ENCODE peak calls at places on chromosomes 1 and 21, in four cellular contexts. R is GM12878, E is K562, C is HL-60. Z is an unnamed sample.

GRCh38 chr1:224623743-224624333 is 7.7 kb downstream of the CNIH3 start:
- DNase-seq in R (peak; percentile 20), E (no peak), C (no peak), Z (peak; percentile 41)

GRCh38 chr1:162301696-162302095 is 75.0 kb downstream of the SPATA46 start:
- DNase-seq in R (no peak), E (no peak), C (no peak), Z (no peak)

GRCh38 chr1:165443539-165444289 is 1.2 kb downstream of the RXRG start:
- DNase-seq in R (no peak), E (no peak), C (no peak), Z (no peak)

GRCh38 chr1:209411491-209411929 is 172.0 kb upstream of the CAMK1G start:
- DNase-seq in R (no peak), E (no peak), C (no peak), Z (no peak)

GRCh38 chr21:46379105-46379504 is 55.1 kb downstream of the PCNT start:
- DNase-seq in R (no peak), E (no peak), C (no peak), Z (no peak)

GRCh38 chr1:58699011-58699762 is 675 bp downstream of the MYSM1 start:
- DNase-seq in R (no peak), E (no peak), C (no peak), Z (no peak)

GRCh38 chr1:248834343-248834940 is 3.6 kb upstream of the ZNF672 start:
- DNase-seq in R (no peak), E (peak; percentile 68), C (peak; percentile 60), Z (no peak)

GRCh38 chr1:214281902-214282695 is 1.1 kb downstream of the SMYD2 start:
- DNase-seq in R (no peak), E (peak; percentile 72), C (peak; percentile 34), Z (no peak)

GRCh38 chr1:19424651-19425570 is 60.4 kb downstream of the CAPZB start:
- DNase-seq in R (no peak), E (no peak), C (no peak), Z (no peak)

GRCh38 chr1:226716577-226716976 is 22.5 kb downstream of the ITPKB start:
- DNase-seq in R (no peak), E (no peak), C (no peak), Z (no peak)

GRCh38 chr1:9844106-9844505 is 20.3 kb upstream of the CLSTN1 start:
- DNase-seq in R (no peak), E (no peak), C (no peak), Z (no peak)

GRCh38 chr1:230868736-230869385 is 540 bp upstream of the C1orf198 start:
- DNase-seq in R (no peak), E (peak; percentile 53), C (no peak), Z (peak; percentile 24)

GRCh38 chr1:93581917-93582850 is 99.5 kb downstream of the BCAR3 start:
- DNase-seq in R (no peak), E (no peak), C (no peak), Z (no peak)

GRCh38 chr21:32122082-32122481 is 156.8 kb downstream of the MIS18A start:
- DNase-seq in R (no peak), E (no peak), C (no peak), Z (no peak)

GRCh38 chr1:55626326-55626725 is 411.2 kb upstream of the USP24 start:
- DNase-seq in R (no peak), E (no peak), C (no peak), Z (no peak)

GRCh38 chr1:40710581-40711315 is 19.2 kb downstream of the NFYC start:
- DNase-seq in R (no peak), E (peak; percentile 48), C (no peak), Z (no peak)

GRCh38 chr21:26041441-26042180 is 129.0 kb downstream of the APP start:
- DNase-seq in R (no peak), E (no peak), C (no peak), Z (no peak)

GRCh38 chr1:192159034-192159433 is 772 bp downstream of the RGS18 start:
- DNase-seq in R (no peak), E (no peak), C (no peak), Z (no peak)

GRCh38 chr1:8402109-8402704 is 84.3 kb downstream of the SLC45A1 start:
- DNase-seq in R (no peak), E (no peak), C (no peak), Z (no peak)

GRCh38 chr1:23484253-23485001 is 448 bp upstream of the ASAP3 start:
- DNase-seq in R (peak; percentile 30), E (peak; percentile 98), C (peak; percentile 47), Z (peak; percentile 85)

GRCh38 chr1:1137256-1138045 is 21.6 kb upstream of the C1orf159 start:
- DNase-seq in R (no peak), E (no peak), C (no peak), Z (peak; percentile 90)

GRCh38 chr1:21885236-21886037 is 51.7 kb downstream of the HSPG2 start:
- DNase-seq in R (no peak), E (no peak), C (no peak), Z (no peak)

GRCh38 chr1:43512681-43513080 is 18.0 kb upstream of the PTPRF start:
- DNase-seq in R (no peak), E (no peak), C (no peak), Z (no peak)

GRCh38 chr1:185789846-185790735 is 55.9 kb downstream of the HMCN1 start:
- DNase-seq in R (no peak), E (no peak), C (no peak), Z (no peak)

GRCh38 chr1:185786524-185786923 is 52.3 kb downstream of the HMCN1 start:
- DNase-seq in R (no peak), E (no peak), C (no peak), Z (no peak)

GRCh38 chr1:185785586-185785985 is 51.4 kb downstream of the HMCN1 start:
- DNase-seq in R (no peak), E (no peak), C (no peak), Z (no peak)

GRCh38 chr1:185787238-185787637 is 53.0 kb downstream of the HMCN1 start:
- DNase-seq in R (no peak), E (no peak), C (no peak), Z (no peak)

DNA sequence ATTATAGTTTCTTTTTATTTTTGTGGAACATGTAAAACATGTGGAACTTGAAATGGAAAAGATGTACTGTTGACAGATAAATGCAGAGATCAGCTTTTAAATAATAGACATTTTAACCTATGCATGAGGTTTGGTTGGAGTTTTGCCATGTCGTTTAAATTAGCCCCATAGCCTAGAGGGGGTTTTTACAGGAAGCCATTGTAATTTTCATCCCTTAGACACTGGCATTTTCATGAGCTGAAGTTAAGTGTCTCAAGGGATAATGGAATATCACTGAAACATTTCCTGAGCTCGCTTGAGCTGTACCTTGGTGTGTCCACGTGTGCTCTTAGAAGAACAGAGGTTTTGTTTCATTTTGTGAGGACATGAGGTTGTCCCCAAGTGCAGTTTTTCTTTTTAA is 54.2 kb downstream of the HMCN1 start:
- DNase-seq in R (no peak), E (no peak), C (no peak), Z (no peak)
- TF ChIP-seq POLR2AphosphoS5 in R (no peak), E (no peak), C (no peak), Z (no peak)

GRCh38 chr1:211132681-211133392 is 1.1 kb downstream of the KCNH1 start:
- DNase-seq in R (no peak), E (no peak), C (no peak), Z (no peak)

GRCh38 chr1:211135342-211135950 is 1.5 kb upstream of the KCNH1 start:
- DNase-seq in R (peak; percentile 9), E (peak; percentile 50), C (no peak), Z (no peak)

GRCh38 chr1:211129790-211130189 is 4.2 kb downstream of the KCNH1 start:
- DNase-seq in R (no peak), E (no peak), C (no peak), Z (no peak)

GRCh38 chr1:211133841-211134669 is at the start of gene KCNH1:
- DNase-seq in R (peak; percentile 7), E (peak; percentile 91), C (peak; percentile 26), Z (peak; percentile 87)

DNA sequence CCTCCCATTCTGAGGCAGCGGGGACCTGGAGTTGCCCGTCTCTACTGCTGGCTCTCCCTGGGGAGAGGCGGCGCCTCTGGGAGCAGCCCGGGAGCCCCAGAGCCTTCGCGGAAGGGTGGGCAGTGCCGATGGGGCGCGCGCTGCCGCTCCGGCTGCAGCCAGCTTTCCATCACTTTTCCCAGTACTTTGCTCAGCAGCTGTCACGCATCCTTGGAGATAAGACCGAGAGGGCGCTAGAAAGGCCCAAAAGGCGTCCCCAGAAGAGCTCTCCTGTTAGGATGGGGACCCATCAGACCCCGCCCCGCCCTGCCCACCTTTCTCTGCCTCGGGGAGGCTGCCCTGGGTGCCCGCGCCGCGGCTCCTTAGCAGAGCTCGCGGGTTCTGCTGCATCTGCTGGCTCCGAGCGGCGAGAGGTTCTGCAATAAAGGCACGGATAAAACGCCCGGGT is 531 bp downstream of the KCNH1 start:
- DNase-seq in R (no peak), E (no peak), C (no peak), Z (no peak)
- TF ChIP-seq SPI1 in R (no peak), E (no peak), C (no peak), Z (no peak)

GRCh38 chr1:229092377-229093257 is 178.3 kb upstream of the RAB4A start:
- DNase-seq in R (no peak), E (no peak), C (no peak), Z (no peak)

GRCh38 chr1:229094476-229095311 is 176.2 kb upstream of the RAB4A start:
- DNase-seq in R (no peak), E (no peak), C (no peak), Z (no peak)

GRCh38 chr1:229093258-229093540 is 177.7 kb upstream of the RAB4A start:
- DNase-seq in R (no peak), E (no peak), C (no peak), Z (no peak)

GRCh38 chr1:229095325-229095724 is 175.6 kb upstream of the RAB4A start:
- DNase-seq in R (no peak), E (no peak), C (no peak), Z (no peak)

GRCh38 chr1:229093546-229094336 is 177.2 kb upstream of the RAB4A start:
- DNase-seq in R (no peak), E (no peak), C (no peak), Z (no peak)
- TF ChIP-seq POLR2AphosphoS5 in R (no peak), E (no peak), C (no peak), Z (no peak)

GRCh38 chr1:14521602-14522001 is 76.9 kb upstream of the KAZN start:
- DNase-seq in R (no peak), E (no peak), C (no peak), Z (no peak)
- TF ChIP-seq SPI1 in R (no peak), E (no peak), C (no peak), Z (peak; percentile 8)

DNA sequence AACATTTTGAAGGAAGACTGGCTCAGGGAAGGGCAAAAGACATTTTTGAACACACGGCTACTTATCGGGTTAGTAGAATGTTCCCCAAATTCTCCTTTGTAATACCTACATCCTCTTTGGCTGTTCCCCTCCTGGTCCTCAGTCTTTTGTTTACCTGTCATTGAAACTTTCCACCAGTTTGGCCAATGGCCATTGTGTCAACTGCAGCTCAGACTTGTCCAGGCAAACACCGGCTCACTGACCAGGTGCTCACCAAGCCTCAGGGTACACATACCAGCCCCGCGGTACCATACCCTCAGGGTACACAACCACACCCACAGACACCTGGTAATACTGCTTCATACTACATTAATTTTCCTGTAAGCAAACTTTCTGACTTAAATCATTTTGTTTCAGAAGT is 84.8 kb upstream of the ZNF648 start:
- DNase-seq in R (no peak), E (no peak), C (no peak), Z (no peak)
- TF ChIP-seq POLR2AphosphoS5 in R (no peak), E (no peak), C (no peak), Z (no peak)